ENCODE peak calls at places on chromosomes 16 and 17, in seven cellular contexts. P is AG08395, N is SW 1271, Z is stromal cell of bone marrow, O is BJ, K is ELR, B is BE2C. T is an unnamed sample.
A peak's percentile ranks its signal among the peaks of the same experiment; 100 is the strongest.

GRCh38 chr17:43720311-43721060 is 38.1 kb downstream of the SOST start:
- DNase-seq in P (peak; percentile 69), N (peak; percentile 54), Z (peak; percentile 40), O (no peak), K (peak; percentile 82), B (peak; percentile 51), T (peak; percentile 93)

GRCh38 chr16:54121084-54121483 is 165.5 kb downstream of the IRX3 start:
- DNase-seq in P (no peak), N (no peak), Z (no peak), O (no peak), K (no peak), B (no peak), T (no peak)

GRCh38 chr17:42670925-42671657 is 5.7 kb downstream of the PLEKHH3 start:
- DNase-seq in P (no peak), N (no peak), Z (no peak), O (no peak), K (no peak), B (no peak), T (no peak)

GRCh38 chr17:62765351-62765750 is 42.8 kb downstream of the MARCHF10 start:
- DNase-seq in P (no peak), N (no peak), Z (no peak), O (no peak), K (no peak), B (no peak), T (peak; percentile 38)

GRCh38 chr16:57411362-57411976 is 6.9 kb downstream of the CCL17 start:
- DNase-seq in P (no peak), N (no peak), Z (no peak), O (no peak), K (no peak), B (no peak), T (peak; percentile 72)

GRCh38 chr16:81927561-81928185 is 83.6 kb downstream of the SDR42E1 start:
- DNase-seq in P (no peak), N (no peak), Z (no peak), O (no peak), K (no peak), B (no peak), T (no peak)

GRCh38 chr17:14741516-14741915 is 440.6 kb downstream of the HS3ST3B1 start:
- DNase-seq in P (no peak), N (no peak), Z (no peak), O (no peak), K (peak; percentile 46), B (no peak), T (no peak)

GRCh38 chr17:59330314-59330942 is 1.0 kb upstream of the YPEL2 start:
- DNase-seq in P (no peak), N (no peak), Z (no peak), O (no peak), K (no peak), B (no peak), T (peak; percentile 79)

GRCh38 chr16:15819046-15819445 is 37.8 kb downstream of the MYH11 start:
- DNase-seq in P (no peak), N (no peak), Z (no peak), O (no peak), K (no peak), B (no peak), T (peak; percentile 31)

GRCh38 chr17:73822371-73822770 is 178.1 kb upstream of the SDK2 start:
- DNase-seq in P (no peak), N (no peak), Z (no peak), O (no peak), K (no peak), B (no peak), T (peak; percentile 3)

GRCh38 chr16:66581246-66581952 is 2.1 kb downstream of the CMTM2 start:
- DNase-seq in P (no peak), N (no peak), Z (no peak), O (no peak), K (no peak), B (no peak), T (no peak)

GRCh38 chr16:19223235-19223847 is 55.3 kb downstream of the SYT17 start:
- DNase-seq in P (no peak), N (no peak), Z (no peak), O (no peak), K (peak; percentile 42), B (peak; percentile 45), T (no peak)

GRCh38 chr17:56785396-56785795 is 48.3 kb downstream of the C17orf67 start:
- DNase-seq in P (peak; percentile 12), N (peak; percentile 43), Z (no peak), O (peak; percentile 14), K (peak; percentile 59), B (no peak), T (no peak)

GRCh38 chr17:66200685-66201092 is 8.8 kb upstream of the CEP112 start:
- DNase-seq in P (peak; percentile 58), N (peak; percentile 52), Z (peak; percentile 54), O (no peak), K (peak; percentile 88), B (peak; percentile 72), T (no peak)

GRCh38 chr17:252456-252855 is 71.0 kb upstream of the DOC2B start:
- DNase-seq in P (no peak), N (no peak), Z (no peak), O (no peak), K (no peak), B (no peak), T (no peak)

GRCh38 chr17:80446645-80447405 is 29.6 kb downstream of the NPTX1 start:
- DNase-seq in P (peak; percentile 33), N (no peak), Z (no peak), O (no peak), K (peak; percentile 57), B (no peak), T (no peak)

GRCh38 chr17:76034433-76035185 is 7.5 kb upstream of the EVPL start:
- DNase-seq in P (no peak), N (no peak), Z (no peak), O (no peak), K (no peak), B (no peak), T (no peak)

T was measured in cardiac septum.